ENCODE peak calls at places on chromosomes 11 and 22, in ten cellular contexts. M is H4; J is lung; R is activated CD4-positive, CD25-positive, alpha-beta regulatory T cell treated with anti-CD3 and anti-CD28 coated beads, Interleukin-2, amount 50 U/mL, for 16 hours; Y is stimulated activated CD4-positive, alpha-beta T cell treated with anti-CD3 and anti-CD28 coated beads, Interleukin-1b, Interleukin-23, amount 100 ng/mL, for 1 hour; C is SW480; K is stimulated activated naive CD8-positive, alpha-beta T cell treated with anti-CD3 and anti-CD28 coated beads, Interleukin-15, amount 100 ng/mL, for 72 hours; Z is fibroblast of mammary gland; W is substantia nigra; I is tibial artery. V is an unnamed sample.

GRCh38 chr22:32842486-32842885 is 41.0 kb downstream of the TIMP3 start:
- DNase-seq in R (no peak), M (peak), Z (peak), K (no peak), Y (no peak), J (no peak), W (no peak), C (peak), I (no peak), V (no peak)

GRCh38 chr11:33256031-33256807 is 962 bp upstream of the HIPK3 start:
- DNase-seq in Y (no peak), J (no peak), K (no peak), Z (no peak), I (no peak), R (no peak), W (no peak), C (peak), M (no peak), V (no peak)

GRCh38 chr11:15793032-15793996 is 563.0 kb downstream of the SOX6 start:
- DNase-seq in R (no peak), I (no peak), M (no peak), J (no peak), K (no peak), C (no peak), Z (peak), Y (no peak), W (no peak), V (no peak)

GRCh38 chr11:46298699-46299424 is 21.4 kb downstream of the CREB3L1 start:
- DNase-seq in R (no peak), J (no peak), C (no peak), I (no peak), K (no peak), M (peak), Y (no peak), Z (peak), W (no peak), V (no peak)

GRCh38 chr11:92129811-92130210 is 94.8 kb upstream of the FAT3 start:
- DNase-seq in I (no peak), Z (no peak), C (no peak), J (no peak), Y (no peak), R (no peak), W (no peak), K (no peak), M (no peak), V (no peak)

GRCh38 chr11:69702769-69703510 is 882 bp downstream of the FGF19 start:
- DNase-seq in J (no peak), I (no peak), Z (no peak), M (no peak), W (no peak), Y (no peak), K (no peak), R (no peak), C (peak), V (no peak)

GRCh38 chr22:30871391-30872281 is 96.9 kb downstream of the MORC2 start:
- DNase-seq in Y (no peak), R (no peak), C (no peak), Z (no peak), I (no peak), K (no peak), J (no peak), M (no peak), W (no peak), V (no peak)

GRCh38 chr11:64004590-64004984 is 18.3 kb downstream of the OTUB1 start:
- DNase-seq in K (no peak), M (no peak), J (no peak), Z (peak), R (no peak), W (no peak), C (no peak), Y (no peak), I (no peak), V (no peak)

GRCh38 chr22:19478086-19478392 is 954 bp downstream of the UFD1 start:
- DNase-seq in C (no peak), J (no peak), Y (no peak), M (no peak), K (no peak), I (no peak), R (no peak), Z (no peak), W (no peak), V (no peak)

GRCh38 chr11:85884581-85885021 is 29.4 kb downstream of the CCDC83 start:
- DNase-seq in Z (peak), J (no peak), C (no peak), R (no peak), Y (no peak), K (no peak), W (no peak), I (no peak), M (peak), V (no peak)

GRCh38 chr22:28799834-28800307 is 498 bp downstream of the XBP1 start:
- DNase-seq in R (no peak), C (peak), M (no peak), J (peak), I (peak), K (no peak), Y (no peak), Z (peak), W (peak), V (no peak)

GRCh38 chr11:40130427-40130826 is 1329.0 kb downstream of the LRRC4C start:
- DNase-seq in C (peak), K (no peak), J (no peak), W (peak), M (peak), R (no peak), I (no peak), Y (no peak), Z (no peak), V (no peak)

GRCh38 chr22:41482319-41482935 is 13.5 kb downstream of the ACO2 start:
- DNase-seq in Z (peak), W (no peak), J (no peak), I (no peak), Y (no peak), K (no peak), M (no peak), C (no peak), R (no peak), V (no peak)

GRCh38 chr11:6387811-6388599 is 2.3 kb upstream of the SMPD1 start:
- DNase-seq in M (no peak), C (no peak), Z (peak), I (no peak), R (no peak), J (no peak), K (no peak), Y (no peak), W (no peak), V (no peak)

GRCh38 chr11:127994736-127995135 is 592.6 kb downstream of the ETS1 start:
- DNase-seq in J (no peak), I (no peak), R (no peak), Y (no peak), W (no peak), Z (peak), C (no peak), M (peak), K (no peak), V (no peak)

GRCh38 chr11:68444566-68444965 is 16.0 kb upstream of the PPP6R3 start:
- DNase-seq in M (no peak), K (no peak), I (no peak), Z (no peak), W (no peak), R (no peak), C (no peak), J (no peak), Y (no peak), V (no peak)

GRCh38 chr11:93498099-93499040 is 44.8 kb downstream of the SMCO4 start:
- DNase-seq in W (no peak), I (no peak), R (no peak), Y (no peak), C (peak), Z (peak), M (peak), J (no peak), K (no peak), V (no peak)

GRCh38 chr11:93494341-93494740 is 48.9 kb downstream of the SMCO4 start:
- DNase-seq in I (no peak), Y (no peak), C (no peak), W (no peak), Z (no peak), K (no peak), R (no peak), M (peak), J (no peak), V (no peak)

GRCh38 chr11:93541884-93542752 is 1.1 kb downstream of the SMCO4 start:
- DNase-seq in I (peak), M (peak), Y (no peak), J (peak), C (peak), R (no peak), K (peak), Z (peak), W (peak), V (peak)

GRCh38 chr11:125517116-125517804 is 21.2 kb upstream of the FEZ1 start:
- DNase-seq in K (no peak), Z (peak), R (no peak), I (no peak), Y (no peak), J (no peak), W (peak), M (peak), C (peak), V (no peak)

GRCh38 chr22:27149886-27150529 is 492.6 kb downstream of the MIAT start:
- DNase-seq in W (no peak), J (no peak), R (no peak), Y (no peak), K (no peak), I (no peak), M (no peak), C (no peak), Z (peak), V (no peak)

GRCh38 chr11:985435-985834 is 51.1 kb downstream of the MUC6 start:
- DNase-seq in I (no peak), C (no peak), J (peak), K (no peak), Z (no peak), M (no peak), Y (no peak), W (no peak), R (no peak), V (no peak)

GRCh38 chr11:11531127-11531526 is 90.7 kb downstream of the GALNT18 start:
- DNase-seq in C (no peak), K (no peak), M (no peak), R (no peak), Z (no peak), I (no peak), W (peak), J (no peak), Y (no peak), V (no peak)

GRCh38 chr11:26936109-26936508 is 57.8 kb upstream of the FIBIN start:
- DNase-seq in Z (no peak), J (no peak), C (no peak), R (no peak), M (no peak), I (no peak), Y (no peak), W (no peak), K (no peak), V (no peak)

GRCh38 chr11:73072935-73073481 is 69.1 kb downstream of the FCHSD2 start:
- DNase-seq in K (no peak), J (no peak), C (no peak), M (peak), Y (no peak), Z (peak), I (no peak), W (no peak), R (no peak), V (no peak)

GRCh38 chr11:68796779-68797178 is 44.9 kb downstream of the CPT1A start:
- DNase-seq in M (no peak), I (no peak), C (no peak), Z (no peak), J (no peak), Y (no peak), R (no peak), W (peak), K (no peak), V (no peak)

GRCh38 chr11:68398870-68399865 is 61.4 kb upstream of the PPP6R3 start:
- DNase-seq in Z (no peak), C (no peak), K (no peak), W (no peak), R (no peak), I (peak), Y (no peak), M (no peak), J (no peak), V (no peak)

GRCh38 chr11:35274909-35275807 is 136.2 kb downstream of the CD44 start:
- DNase-seq in I (peak), K (no peak), Z (no peak), J (peak), W (peak), M (peak), R (no peak), Y (no peak), C (peak), V (no peak)

GRCh38 chr11:3609416-3610265 is 32.2 kb downstream of the ART5 start:
- DNase-seq in M (no peak), Y (no peak), I (no peak), R (no peak), Z (peak), C (peak), J (no peak), K (peak), W (no peak), V (no peak)

GRCh38 chr11:113906038-113906437 is 1.4 kb downstream of the HTR3B start:
- DNase-seq in Y (no peak), R (no peak), J (no peak), M (peak), I (no peak), C (no peak), Z (peak), K (no peak), W (no peak), V (no peak)

GRCh38 chr11:132872223-132872622 is 660.1 kb downstream of the OPCML start:
- DNase-seq in M (no peak), R (no peak), K (no peak), Y (no peak), C (no peak), I (no peak), W (no peak), J (no peak), Z (no peak), V (no peak)

GRCh38 chr11:44315947-44316387 is 6.0 kb upstream of the ALX4 start:
- DNase-seq in M (no peak), I (no peak), K (no peak), W (no peak), R (no peak), Z (peak), J (no peak), Y (no peak), C (no peak), V (no peak)

GRCh38 chr22:44299124-44299523 is 13.6 kb downstream of the SHISAL1 start:
- DNase-seq in I (no peak), W (no peak), R (no peak), C (no peak), J (no peak), K (no peak), Y (no peak), Z (no peak), M (no peak), V (no peak)

V was measured in GM12891.